ENCODE peak calls at places on chromosome 9, in four cellular contexts. L is HEK293T, V is GM12878, S is HepG2. C is an unnamed sample.

GRCh38 chr9:124835026-124835501 is 18.2 kb upstream of the WDR38 start:
- DNase-seq in L (peak; percentile 38), V (no peak), S (peak; percentile 36), C (peak; percentile 34)

GRCh38 chr9:92486371-92486770 is 4.1 kb upstream of the ASPN start:
- DNase-seq in L (no peak), V (no peak), S (no peak), C (no peak)

GRCh38 chr9:14906000-14906399 is 4.2 kb downstream of the FREM1 start:
- DNase-seq in L (no peak), V (no peak), S (no peak), C (no peak)

GRCh38 chr9:83920469-83920941 is 727 bp downstream of the KIF27 start:
- DNase-seq in L (no peak), V (peak; percentile 24), S (peak; percentile 62), C (no peak)

GRCh38 chr9:137156567-137157375 is 13.1 kb downstream of the LRRC26 start:
- DNase-seq in L (peak; percentile 82), V (no peak), S (no peak), C (peak; percentile 95)

GRCh38 chr9:91273853-91274552 is 87.7 kb downstream of the AUH start:
- DNase-seq in L (no peak), V (no peak), S (peak; percentile 6), C (peak; percentile 17)

GRCh38 chr9:27441741-27442070 is 82.4 kb upstream of the IFNK start:
- DNase-seq in L (no peak), V (peak; percentile 48), S (no peak), C (no peak)

GRCh38 chr9:72480931-72481330 is 40.5 kb upstream of the TMC1 start:
- DNase-seq in L (no peak), V (no peak), S (peak; percentile 10), C (no peak)

GRCh38 chr9:13898957-13899356 is 415.0 kb downstream of the NFIB start:
- DNase-seq in L (peak; percentile 3), V (no peak), S (no peak), C (no peak)

GRCh38 chr9:99000480-99001395 is 57.0 kb downstream of the COL15A1 start:
- DNase-seq in L (peak; percentile 49), V (peak; percentile 23), S (peak; percentile 17), C (peak; percentile 57)

GRCh38 chr9:37911271-37911681 is 7.3 kb upstream of the SLC25A51 start:
- DNase-seq in L (no peak), V (no peak), S (no peak), C (no peak)

GRCh38 chr9:31146485-31147166 is 1237.8 kb upstream of the ACO1 start:
- DNase-seq in L (no peak), V (no peak), S (no peak), C (no peak)

GRCh38 chr9:75061169-75061568 is 26.8 kb downstream of the NMRK1 start:
- DNase-seq in L (no peak), V (no peak), S (no peak), C (no peak)

GRCh38 chr9:108815156-108815555 is 40.6 kb downstream of the ACTL7B start:
- DNase-seq in L (no peak), V (no peak), S (peak; percentile 24), C (no peak)

GRCh38 chr9:6545017-6545691 is 100.4 kb downstream of the GLDC start:
- DNase-seq in L (no peak), V (no peak), S (no peak), C (no peak)

GRCh38 chr9:1049641-1050040 is 516 bp upstream of the DMRT2 start:
- DNase-seq in L (no peak), V (no peak), S (no peak), C (no peak)

GRCh38 chr9:108333406-108334031 is 522.3 kb downstream of the ACTL7B start:
- DNase-seq in L (no peak), V (no peak), S (peak; percentile 23), C (no peak)

GRCh38 chr9:86175743-86176456 is 76.5 kb upstream of the GOLM1 start:
- DNase-seq in L (no peak), V (no peak), S (no peak), C (no peak)

GRCh38 chr9:122822958-122823357 is 5.4 kb downstream of the PDCL start:
- DNase-seq in L (no peak), V (no peak), S (no peak), C (no peak)

GRCh38 chr9:122820490-122820845 is 7.9 kb downstream of the PDCL start:
- DNase-seq in L (no peak), V (no peak), S (no peak), C (no peak)

GRCh38 chr9:122822056-122822455 is 6.3 kb downstream of the PDCL start:
- DNase-seq in L (no peak), V (no peak), S (no peak), C (no peak)

GRCh38 chr9:122819791-122820489 is 8.4 kb downstream of the PDCL start:
- DNase-seq in L (no peak), V (no peak), S (no peak), C (no peak)

GRCh38 chr9:122821278-122821952 is 7.0 kb downstream of the PDCL start:
- DNase-seq in L (no peak), V (no peak), S (no peak), C (peak; percentile 32)
- TF ChIP-seq FOXK2 in L (no peak), V (no peak), S (no peak), C (no peak)

GRCh38 chr9:130282000-130282700 is 16.6 kb downstream of the HMCN2 start:
- DNase-seq in L (no peak), V (no peak), S (no peak), C (no peak)
- TF ChIP-seq FOXK2 in L (no peak), V (no peak), S (no peak), C (no peak)

GRCh38 chr9:130421802-130422276 is 22.9 kb upstream of the ASS1 start:
- DNase-seq in L (no peak), V (no peak), S (no peak), C (no peak)
- TF ChIP-seq FOXK2 in L (no peak), V (no peak), S (no peak), C (no peak)

GRCh38 chr9:117343416-117343815 is 71.4 kb downstream of the ASTN2 start:
- DNase-seq in L (no peak), V (no peak), S (no peak), C (no peak)
- TF ChIP-seq FOXK2 in L (no peak), V (no peak), S (no peak), C (no peak)

GRCh38 chr9:113570749-113571711 is 107.5 kb downstream of the RGS3 start:
- DNase-seq in L (no peak), V (no peak), S (no peak), C (no peak)
- TF ChIP-seq FOXK2 in L (no peak), V (no peak), S (no peak), C (no peak)

DNA sequence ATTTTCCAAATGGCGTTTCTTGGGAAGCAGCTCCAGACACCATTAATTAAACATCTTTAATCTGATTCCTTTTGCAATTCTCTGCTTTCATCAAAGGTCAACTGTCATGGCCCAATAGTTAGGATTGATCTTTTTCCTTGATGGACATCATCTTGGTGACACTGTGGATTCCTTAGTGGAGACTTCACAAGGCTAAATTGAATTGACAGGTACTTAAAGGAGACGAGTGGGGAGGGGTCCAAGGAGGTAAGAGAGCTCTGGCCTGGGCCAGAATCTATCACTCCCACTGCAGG is 10.0 kb upstream of the HMCN2 start:
- DNase-seq in L (no peak), V (no peak), S (no peak), C (no peak)
- TF ChIP-seq FOXK2 in L (no peak), V (no peak), S (no peak), C (no peak)

GRCh38 chr9:121744002-121744686 is 92.7 kb downstream of the DAB2IP start:
- DNase-seq in L (peak; percentile 58), V (no peak), S (peak; percentile 74), C (peak; percentile 66)
- TF ChIP-seq FOXK2 in L (no peak), V (no peak), S (no peak), C (no peak)

DNA sequence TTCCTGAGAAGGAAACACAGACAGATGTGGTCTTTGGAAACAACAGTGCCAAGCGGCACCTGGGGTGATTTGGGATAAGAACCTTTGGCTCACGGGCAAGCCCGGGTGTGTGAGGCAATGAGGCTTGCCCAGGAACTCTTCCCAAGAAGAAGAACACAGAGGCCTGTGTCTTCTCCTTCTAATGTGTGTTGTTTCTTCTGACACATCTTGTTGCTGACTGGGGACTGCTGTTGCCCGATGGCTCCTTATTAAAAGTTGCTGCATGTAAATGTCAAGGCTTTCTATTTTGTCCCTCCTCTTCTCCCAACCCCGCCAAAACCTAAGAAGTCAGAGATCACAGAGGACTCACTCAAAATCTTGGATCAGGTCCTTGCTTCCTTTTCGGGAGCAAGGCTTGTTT is 232.3 kb downstream of the GADD45G start:
- DNase-seq in L (no peak), V (no peak), S (no peak), C (no peak)
- TF ChIP-seq FOXK2 in L (no peak), V (no peak), S (no peak), C (no peak)

GRCh38 chr9:132055756-132056155 is 23.9 kb downstream of the MED27 start:
- DNase-seq in L (no peak), V (no peak), S (no peak), C (no peak)

GRCh38 chr9:132061526-132061925 is 18.1 kb downstream of the MED27 start:
- DNase-seq in L (no peak), V (no peak), S (no peak), C (no peak)

GRCh38 chr9:132056717-132057429 is 22.8 kb downstream of the MED27 start:
- DNase-seq in L (no peak), V (no peak), S (no peak), C (no peak)

GRCh38 chr9:132062768-132063167 is 16.9 kb downstream of the MED27 start:
- DNase-seq in L (no peak), V (no peak), S (no peak), C (no peak)

GRCh38 chr9:132059351-132059750 is 20.3 kb downstream of the MED27 start:
- DNase-seq in L (no peak), V (no peak), S (no peak), C (no peak)
- TF ChIP-seq FOXK2 in L (no peak), V (no peak), S (no peak), C (no peak)

DNA sequence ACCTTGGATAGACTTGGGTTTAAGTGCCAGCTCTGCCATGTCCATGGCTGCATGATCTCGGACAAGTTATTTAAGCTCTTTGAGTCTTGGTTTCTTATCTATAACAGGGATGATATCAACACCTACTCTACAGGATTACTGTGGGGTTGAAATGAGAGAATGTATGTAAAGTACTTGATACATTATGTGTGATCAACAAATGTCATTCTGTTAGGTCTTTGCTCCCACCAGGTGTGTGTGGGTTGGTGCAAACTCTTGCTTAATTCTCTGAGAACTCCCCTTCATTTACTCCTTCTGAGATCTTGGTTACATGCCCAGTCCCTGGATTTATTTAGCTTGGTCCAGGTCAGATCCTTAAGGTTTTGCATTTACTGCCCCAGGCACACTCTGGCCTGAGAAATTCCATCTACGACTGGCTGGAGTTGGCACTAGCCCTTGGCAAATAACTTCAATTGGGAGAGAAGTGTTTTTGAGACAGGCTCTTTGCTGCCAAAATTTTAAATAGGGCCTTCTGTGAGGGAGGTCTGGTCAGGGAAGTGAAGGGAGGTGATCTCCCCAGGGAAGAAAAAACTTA is 63.5 kb upstream of the KLF9 start:
- DNase-seq in L (no peak), V (no peak), S (no peak), C (no peak)
- TF ChIP-seq FOXK2 in L (no peak), V (no peak), S (no peak), C (no peak)